ENCODE peak calls at places on chromosomes 4 and X, in ten cellular contexts. K, V, C, U, P, Z, S, T, Q and N are unnamed samples.

GRCh38 chr4:121057466-121057911 is 14.8 kb downstream of the NDNF start:
- DNase-seq in K (no peak), V (no peak), C (no peak), U (peak; percentile 39), P (no peak), Z (no peak), S (no peak), T (no peak), Q (no peak), N (no peak)

GRCh38 chr4:145183023-145183422 is 2.6 kb upstream of the OTUD4 start:
- DNase-seq in K (peak; percentile 25), V (no peak), C (no peak), U (no peak), P (peak; percentile 8), Z (no peak), S (no peak), T (peak; percentile 36), Q (no peak), N (no peak)

GRCh38 chr4:14329228-14329627 is 673.1 kb upstream of the CPEB2 start:
- DNase-seq in K (no peak), V (no peak), C (no peak), U (no peak), P (no peak), Z (no peak), S (no peak), T (no peak), Q (no peak), N (no peak)

GRCh38 chr4:186104114-186104894 is at the start of gene FAM149A:
- DNase-seq in K (no peak), V (no peak), C (peak; percentile 11), U (peak; percentile 53), P (peak; percentile 83), Z (peak; percentile 87), S (peak; percentile 35), T (no peak), Q (no peak), N (peak; percentile 83)

GRCh38 chr4:183409956-183410355 is 34.5 kb upstream of the CDKN2AIP start:
- DNase-seq in K (no peak), V (no peak), C (no peak), U (no peak), P (no peak), Z (no peak), S (no peak), T (no peak), Q (no peak), N (no peak)

GRCh38 chr4:145446184-145446583 is 35.5 kb upstream of the SMAD1 start:
- DNase-seq in K (no peak), V (no peak), C (no peak), U (no peak), P (no peak), Z (no peak), S (no peak), T (no peak), Q (no peak), N (peak; percentile 5)

GRCh38 chrX:143669395-143669794 is 33.5 kb upstream of the SLITRK4 start:
- DNase-seq in K (no peak), V (no peak), C (peak; percentile 60), U (no peak), P (peak; percentile 11), Z (no peak), S (no peak), T (no peak), Q (no peak), N (no peak)

GRCh38 chr4:26992657-26993361 is 132.2 kb downstream of the STIM2 start:
- DNase-seq in K (peak; percentile 37), V (peak; percentile 12), C (peak; percentile 16), U (no peak), P (no peak), Z (no peak), S (no peak), T (peak; percentile 94), Q (no peak), N (peak; percentile 59)

GRCh38 chr4:30696195-30696594 is 24.0 kb upstream of the PCDH7 start:
- DNase-seq in K (no peak), V (no peak), C (no peak), U (no peak), P (no peak), Z (no peak), S (no peak), T (peak; percentile 2), Q (no peak), N (no peak)

GRCh38 chrX:10769696-10770619 is 149.6 kb upstream of the MID1 start:
- DNase-seq in K (no peak), V (peak; percentile 27), C (no peak), U (no peak), P (no peak), Z (no peak), S (no peak), T (peak; percentile 52), Q (no peak), N (no peak)

GRCh38 chr4:142097015-142097414 is 460.6 kb downstream of the IL15 start:
- DNase-seq in K (no peak), V (no peak), C (no peak), U (no peak), P (no peak), Z (no peak), S (no peak), T (no peak), Q (no peak), N (no peak)

GRCh38 chr4:88881227-88881569 is 175.8 kb downstream of the FAM13A start:
- DNase-seq in K (no peak), V (no peak), C (no peak), U (no peak), P (no peak), Z (no peak), S (no peak), T (no peak), Q (no peak), N (no peak)

GRCh38 chr4:70637239-70637920 is 8.8 kb downstream of the ENAM start:
- DNase-seq in K (no peak), V (no peak), C (no peak), U (no peak), P (no peak), Z (no peak), S (no peak), T (peak; percentile 25), Q (no peak), N (no peak)

GRCh38 chrX:131729295-131729694 is 185.4 kb downstream of the OR13H1 start:
- DNase-seq in K (no peak), V (no peak), C (peak; percentile 89), U (peak; percentile 91), P (peak; percentile 85), Z (peak; percentile 89), S (no peak), T (peak; percentile 94), Q (peak; percentile 89), N (no peak)

GRCh38 chr4:142211444-142211843 is 575.1 kb downstream of the IL15 start:
- DNase-seq in K (no peak), V (no peak), C (no peak), U (no peak), P (no peak), Z (no peak), S (no peak), T (no peak), Q (no peak), N (no peak)

GRCh38 chrX:106726485-106727437 is at the start of gene RNF128:
- DNase-seq in K (no peak), V (no peak), C (peak; percentile 51), U (peak; percentile 72), P (peak; percentile 9), Z (peak; percentile 76), S (peak; percentile 15), T (peak; percentile 40), Q (peak; percentile 58), N (no peak)

GRCh38 chrX:132118361-132118760 is 9.5 kb downstream of the FRMD7 start:
- DNase-seq in K (peak; percentile 8), V (no peak), C (no peak), U (no peak), P (no peak), Z (no peak), S (no peak), T (no peak), Q (no peak), N (no peak)

GRCh38 chr4:8314691-8315255 is 45.2 kb downstream of the HTRA3 start:
- DNase-seq in K (no peak), V (no peak), C (no peak), U (no peak), P (no peak), Z (no peak), S (no peak), T (no peak), Q (peak; percentile 41), N (no peak)

DNA sequence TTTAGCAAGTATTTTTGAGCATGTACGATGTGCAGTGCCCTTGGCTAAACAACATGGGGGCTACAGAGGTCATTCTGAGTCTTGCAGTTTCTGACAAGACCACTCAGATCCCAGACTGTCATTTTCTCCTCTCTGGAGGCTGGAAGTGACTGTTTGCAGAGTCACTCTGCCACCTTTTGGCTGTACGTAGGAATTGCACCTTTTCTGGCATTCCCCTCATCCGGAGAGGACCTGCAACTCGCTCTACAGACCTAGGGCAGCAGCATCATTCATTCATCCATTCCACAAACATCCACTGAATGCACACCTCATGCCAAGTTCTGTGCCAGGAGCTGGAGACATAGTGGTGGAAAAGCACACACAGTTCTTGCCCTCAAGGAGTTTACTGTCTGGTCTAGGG is 160.4 kb upstream of the GPR101 start:
- DNase-seq in K (peak; percentile 40), V (peak; percentile 5), C (peak; percentile 61), U (no peak), P (peak; percentile 36), Z (no peak), S (no peak), T (peak; percentile 39), Q (no peak), N (peak; percentile 6)
- TF ChIP-seq CTCF in K (peak; percentile 69), V (no peak), C (peak; percentile 60), U (peak; percentile 39), P (peak; percentile 74), Z (no peak), S (no peak), T (peak; percentile 68), Q (peak; percentile 19), N (no peak)

GRCh38 chr4:38757945-38758344 is 24.8 kb downstream of the TLR10 start:
- DNase-seq in K (peak; percentile 16), V (no peak), C (peak; percentile 42), U (no peak), P (peak; percentile 64), Z (peak; percentile 26), S (no peak), T (no peak), Q (no peak), N (no peak)
- TF ChIP-seq CTCF in K (peak; percentile 31), V (no peak), C (peak; percentile 23), U (no peak), P (peak; percentile 60), Z (no peak), S (no peak), T (peak; percentile 6), Q (no peak), N (peak; percentile 44)

GRCh38 chr4:87053802-87054767 is 119.3 kb downstream of the AFF1 start:
- DNase-seq in K (peak; percentile 68), V (peak; percentile 56), C (no peak), U (no peak), P (peak; percentile 49), Z (no peak), S (no peak), T (no peak), Q (no peak), N (no peak)
- TF ChIP-seq CTCF in K (no peak), V (no peak), C (no peak), U (no peak), P (no peak), Z (no peak), S (no peak), T (no peak), Q (no peak), N (no peak)

DNA sequence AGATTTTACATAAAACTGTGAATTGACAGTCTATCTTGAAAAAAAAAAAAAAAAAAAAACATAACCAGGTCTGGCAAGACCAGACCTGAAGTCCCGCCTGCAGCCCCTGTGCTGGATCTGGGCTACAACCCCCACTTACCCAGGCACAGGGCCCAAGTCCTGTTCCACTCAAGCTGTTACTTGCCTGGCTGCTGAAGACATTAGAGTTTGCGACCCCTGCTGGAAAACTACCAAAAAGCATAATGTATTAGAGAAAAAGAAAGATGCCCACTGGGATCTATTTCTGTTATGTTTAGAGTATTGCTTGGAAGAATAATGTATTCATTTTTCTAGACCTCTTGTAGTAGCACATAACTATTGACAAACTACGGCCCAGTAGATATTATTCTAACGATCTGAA is 4.7 kb downstream of the HS3ST1 start:
- DNase-seq in K (peak; percentile 28), V (peak; percentile 38), C (peak; percentile 70), U (no peak), P (peak; percentile 60), Z (no peak), S (no peak), T (peak; percentile 30), Q (no peak), N (peak; percentile 67)
- TF ChIP-seq CTCF in K (peak; percentile 45), V (peak; percentile 33), C (peak; percentile 15), U (no peak), P (peak; percentile 67), Z (no peak), S (no peak), T (peak; percentile 26), Q (no peak), N (peak; percentile 52)